ENCODE peak calls at places on chromosome X, in eight cellular contexts. J is heart left ventricle, B is suprapubic skin, I is tibial nerve, F is breast epithelium, O is K562, V is stomach, A is right lobe of liver. Y is an unnamed sample.

GRCh38 chrX:150774798-150775568 is 81.8 kb downstream of the MTMR1 start:
- DNase-seq in F (no peak), A (no peak), J (no peak), V (no peak), O (no peak), I (no peak), B (no peak), Y (no peak)

GRCh38 chrX:131402124-131402811 is 113.2 kb upstream of the IGSF1 start:
- DNase-seq in I (no peak), B (no peak), V (no peak), J (no peak), A (no peak), O (no peak), F (no peak), Y (no peak)

GRCh38 chrX:136162827-136163427 is 15.6 kb downstream of the FHL1 start:
- DNase-seq in V (peak; percentile 50), F (no peak), A (no peak), I (no peak), J (peak; percentile 68), O (peak; percentile 57), B (no peak), Y (peak; percentile 61)

GRCh38 chrX:44742480-44743155 is 101.2 kb upstream of the DUSP21 start:
- DNase-seq in B (no peak), F (no peak), V (no peak), A (no peak), J (no peak), I (no peak), O (no peak), Y (no peak)

GRCh38 chrX:119479845-119480244 is 11.6 kb downstream of the SLC25A5 start:
- DNase-seq in O (no peak), F (no peak), A (no peak), V (no peak), B (no peak), I (no peak), J (no peak), Y (no peak)

GRCh38 chrX:130186645-130187044 is 14.9 kb downstream of the RAB33A start:
- DNase-seq in F (no peak), B (no peak), V (no peak), O (no peak), J (no peak), I (no peak), A (no peak), Y (no peak)

GRCh38 chrX:44733931-44734330 is 109.9 kb upstream of the DUSP21 start:
- DNase-seq in V (no peak), I (no peak), B (no peak), A (no peak), O (no peak), J (no peak), F (no peak), Y (no peak)

GRCh38 chrX:134186362-134187121 is 50.4 kb upstream of the CCDC160 start:
- DNase-seq in O (no peak), J (no peak), F (no peak), I (no peak), B (no peak), V (no peak), A (no peak), Y (no peak)

GRCh38 chrX:39298821-39299220 is 497.6 kb downstream of the MID1IP1 start:
- DNase-seq in I (no peak), A (no peak), B (no peak), J (no peak), V (no peak), O (no peak), F (no peak), Y (no peak)

GRCh38 chrX:65596270-65596669 is 61.7 kb upstream of the LAS1L start:
- DNase-seq in J (no peak), B (no peak), F (peak; percentile 35), A (no peak), V (no peak), O (peak; percentile 24), I (no peak), Y (peak; percentile 26)

GRCh38 chrX:120736989-120737388 is 107.1 kb upstream of the C1GALT1C1 start:
- DNase-seq in V (no peak), J (no peak), F (no peak), A (no peak), B (no peak), O (no peak), I (no peak), Y (no peak)

GRCh38 chrX:123854329-123854728 is 5.5 kb upstream of the XIAP start:
- DNase-seq in J (no peak), B (no peak), I (no peak), O (no peak), A (no peak), V (no peak), F (no peak), Y (no peak)

GRCh38 chrX:41100200-41100599 is 15.0 kb downstream of the USP9X start:
- DNase-seq in F (no peak), O (no peak), B (no peak), V (no peak), J (no peak), I (no peak), A (no peak), Y (no peak)

GRCh38 chrX:41095174-41095573 is 9.9 kb downstream of the USP9X start:
- DNase-seq in O (no peak), F (no peak), J (no peak), I (no peak), A (no peak), B (no peak), V (no peak), Y (no peak)

GRCh38 chrX:41092776-41093175 is 7.5 kb downstream of the USP9X start:
- DNase-seq in I (no peak), V (no peak), J (no peak), B (no peak), A (no peak), O (no peak), F (no peak), Y (no peak)

GRCh38 chrX:41097326-41097725 is 12.1 kb downstream of the USP9X start:
- DNase-seq in J (no peak), B (no peak), O (no peak), A (no peak), F (no peak), V (no peak), I (no peak), Y (no peak)

DNA sequence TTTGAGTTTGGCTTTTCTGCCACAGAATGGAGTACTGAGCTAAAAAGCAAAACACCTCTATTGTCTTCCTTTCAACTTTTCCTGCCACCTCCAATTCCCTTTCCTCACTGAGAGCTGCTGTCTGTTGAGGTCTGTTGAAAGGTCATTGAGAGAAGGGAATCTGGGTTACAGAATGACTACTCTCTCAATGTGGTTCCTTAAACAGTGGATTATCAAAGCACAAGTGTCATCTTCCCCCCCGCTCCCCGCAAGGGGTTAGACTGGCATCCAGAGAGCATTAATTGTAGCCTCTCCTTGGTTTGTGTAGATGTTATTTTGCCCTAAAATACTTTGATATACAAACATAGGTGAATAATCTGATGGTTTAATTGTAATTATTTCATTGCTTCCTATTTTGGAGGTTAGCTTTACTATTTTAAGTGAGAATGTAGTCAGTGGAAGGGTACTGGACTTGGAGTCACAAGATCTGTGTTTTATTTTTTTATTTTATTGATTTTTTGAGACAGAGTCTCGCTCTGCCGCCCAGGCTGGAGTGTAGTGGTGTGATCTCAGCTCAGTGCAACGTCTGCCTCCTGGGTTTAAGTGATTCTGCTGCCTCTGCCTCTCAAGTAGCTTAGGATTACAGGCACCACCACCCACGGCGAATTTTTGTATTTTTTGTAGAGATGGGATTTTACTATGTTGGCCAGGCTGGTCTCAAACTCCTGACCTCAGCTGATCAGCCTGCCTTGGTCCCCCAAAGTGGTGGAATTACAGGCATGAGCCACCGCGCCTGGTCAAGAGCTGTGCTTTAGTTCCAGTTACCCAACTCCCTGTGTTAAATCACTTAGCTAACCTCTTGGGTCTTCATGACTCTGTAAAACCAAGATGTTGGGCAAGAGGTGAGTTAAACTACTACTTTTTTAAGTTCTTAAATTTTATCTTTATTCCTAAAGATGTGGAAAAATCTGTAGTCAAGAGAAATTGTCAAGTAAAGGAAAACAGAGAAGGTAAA is 11.0 kb downstream of the USP9X start:
- DNase-seq in I (no peak), B (no peak), V (no peak), A (peak; percentile 43), F (no peak), O (no peak), J (no peak), Y (no peak)
- H3K4me3 ChIP-seq in I (no peak overlapping the region), B (no peak overlapping the region), V (no peak overlapping the region), A (no peak overlapping the region), F (no peak overlapping the region), O (no peak overlapping the region), J (no peak overlapping the region), Y (no peak overlapping the region)

DNA sequence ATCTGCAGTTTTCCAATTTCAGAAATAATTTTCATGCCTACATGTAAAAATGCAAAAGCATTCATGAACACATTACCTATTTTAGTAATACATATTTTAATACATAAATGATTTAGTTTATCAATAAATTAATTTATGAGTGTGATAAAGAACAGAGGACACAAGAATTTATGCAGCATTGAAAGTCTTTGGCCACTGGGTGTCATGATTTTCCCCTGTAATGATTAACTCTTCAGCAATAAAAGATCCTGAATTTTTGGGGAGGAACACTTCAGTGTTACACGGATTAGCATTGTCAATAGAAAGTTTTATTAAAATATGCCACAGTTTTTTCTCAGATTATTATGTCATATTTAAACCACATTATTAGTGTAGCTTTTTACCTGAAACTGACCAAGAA is 8.6 kb upstream of the VCX2 start:
- DNase-seq in J (no peak), O (no peak), B (no peak), I (no peak), F (no peak), A (no peak), V (no peak), Y (no peak)
- TF ChIP-seq POLR2A in J (no peak), O (no peak), B (no peak), I (no peak), F (no peak), A (no peak), V (no peak), Y (no peak)

GRCh38 chrX:9704876-9705465 is 60.7 kb downstream of the GPR143 start:
- DNase-seq in A (peak; percentile 15), O (no peak), V (no peak), F (no peak), J (no peak), B (no peak), I (no peak), Y (no peak)
- H3K9me3 ChIP-seq in A (no peaks in the 10 kb centered on the region), O (no peaks in the 10 kb centered on the region), V (no peaks in the 10 kb centered on the region), F (peaks cover 19% of the 10 kb centered on the region), J (peaks cover 12% of the 10 kb centered on the region), B (no peaks in the 10 kb centered on the region), I (no peaks in the 10 kb centered on the region), Y (no peaks in the 10 kb centered on the region)

GRCh38 chrX:103571121-103571520 is 14.2 kb upstream of the TCEAL4 start:
- DNase-seq in V (no peak), J (no peak), B (no peak), F (no peak), A (no peak), I (no peak), O (no peak), Y (no peak)

GRCh38 chrX:103571726-103572125 is 13.6 kb upstream of the TCEAL4 start:
- DNase-seq in I (no peak), J (no peak), O (no peak), B (no peak), A (no peak), V (no peak), F (no peak), Y (no peak)

GRCh38 chrX:103565197-103565596 is 20.1 kb upstream of the TCEAL4 start:
- DNase-seq in O (no peak), I (no peak), A (no peak), V (no peak), B (no peak), J (no peak), F (no peak), Y (no peak)

GRCh38 chrX:103562801-103563200 is 22.5 kb upstream of the TCEAL4 start:
- DNase-seq in F (no peak), V (no peak), J (no peak), B (no peak), I (no peak), O (no peak), A (no peak), Y (no peak)

GRCh38 chrX:103565752-103566151 is 19.6 kb upstream of the TCEAL4 start:
- DNase-seq in V (no peak), J (no peak), B (no peak), O (no peak), I (no peak), F (no peak), A (no peak), Y (no peak)
- H3K4me3 ChIP-seq in V (no peak overlapping the region), J (no peak overlapping the region), B (no peak overlapping the region), O (no peak overlapping the region), I (no peak overlapping the region), F (no peak overlapping the region), A (no peak overlapping the region), Y (no peak overlapping the region)